ENCODE peak calls at places on chromosomes 6 and 20, in six cellular contexts. One of them, this sample, is unnamed.
A peak's percentile ranks its signal among the peaks of the same experiment; 100 is the strongest.

GRCh38 chr6:25477006-25477590 is 174.9 kb upstream of the SCGN start:
- DNase-seq in stimulated activated naive CD4-positive, alpha-beta T cell treated with Interleukin-2 at 50 U/mL for 16 hours: no peak
- DNase-seq in posterior cingulate gyrus: no peak
- DNase-seq in EL: peak; percentile 40
- DNase-seq in T-helper 17 cell: no peak
- DNase-seq in neuronal stem cell: no peak
- DNase-seq in this sample: peak; percentile 34

GRCh38 chr6:112485813-112486212 is 138.7 kb downstream of the RFPL4B start:
- DNase-seq in neuronal stem cell: no peak
- DNase-seq in posterior cingulate gyrus: no peak
- DNase-seq in T-helper 17 cell: no peak
- DNase-seq in EL: peak; percentile 28
- DNase-seq in stimulated activated naive CD4-positive, alpha-beta T cell treated with Interleukin-2 at 50 U/mL for 16 hours: no peak
- DNase-seq in this sample: peak; percentile 47

GRCh38 chr6:82057846-82058554 is 189.5 kb downstream of the IBTK start:
- DNase-seq in T-helper 17 cell: no peak
- DNase-seq in neuronal stem cell: no peak
- DNase-seq in EL: peak; percentile 62
- DNase-seq in posterior cingulate gyrus: no peak
- DNase-seq in stimulated activated naive CD4-positive, alpha-beta T cell treated with Interleukin-2 at 50 U/mL for 16 hours: no peak
- DNase-seq in this sample: no peak

GRCh38 chr6:19478992-19479391 is 358.2 kb upstream of the ID4 start:
- DNase-seq in neuronal stem cell: no peak
- DNase-seq in stimulated activated naive CD4-positive, alpha-beta T cell treated with Interleukin-2 at 50 U/mL for 16 hours: no peak
- DNase-seq in T-helper 17 cell: no peak
- DNase-seq in posterior cingulate gyrus: no peak
- DNase-seq in EL: peak; percentile 4
- DNase-seq in this sample: no peak

GRCh38 chr20:931401-931800 is 15.3 kb upstream of the ANGPT4 start:
- DNase-seq in T-helper 17 cell: no peak
- DNase-seq in EL: no peak
- DNase-seq in neuronal stem cell: no peak
- DNase-seq in stimulated activated naive CD4-positive, alpha-beta T cell treated with Interleukin-2 at 50 U/mL for 16 hours: no peak
- DNase-seq in posterior cingulate gyrus: no peak
- DNase-seq in this sample: no peak

GRCh38 chr6:5499644-5500306 is 238.5 kb downstream of the FARS2 start:
- DNase-seq in T-helper 17 cell: no peak
- DNase-seq in neuronal stem cell: no peak
- DNase-seq in EL: peak; percentile 67
- DNase-seq in stimulated activated naive CD4-positive, alpha-beta T cell treated with Interleukin-2 at 50 U/mL for 16 hours: no peak
- DNase-seq in posterior cingulate gyrus: no peak
- DNase-seq in this sample: peak; percentile 52

GRCh38 chr6:165817771-165818170 is 154.7 kb upstream of the PDE10A start:
- DNase-seq in stimulated activated naive CD4-positive, alpha-beta T cell treated with Interleukin-2 at 50 U/mL for 16 hours: no peak
- DNase-seq in neuronal stem cell: no peak
- DNase-seq in EL: no peak
- DNase-seq in posterior cingulate gyrus: no peak
- DNase-seq in T-helper 17 cell: no peak
- DNase-seq in this sample: no peak

GRCh38 chr20:50649587-50649986 is 41.8 kb downstream of the RIPOR3 start:
- DNase-seq in EL: no peak
- DNase-seq in neuronal stem cell: no peak
- DNase-seq in T-helper 17 cell: no peak
- DNase-seq in stimulated activated naive CD4-positive, alpha-beta T cell treated with Interleukin-2 at 50 U/mL for 16 hours: no peak
- DNase-seq in posterior cingulate gyrus: no peak
- DNase-seq in this sample: no peak

GRCh38 chr6:137915778-137916177 is 48.7 kb downstream of the TNFAIP3 start:
- DNase-seq in stimulated activated naive CD4-positive, alpha-beta T cell treated with Interleukin-2 at 50 U/mL for 16 hours: no peak
- DNase-seq in posterior cingulate gyrus: no peak
- DNase-seq in neuronal stem cell: no peak
- DNase-seq in EL: no peak
- DNase-seq in T-helper 17 cell: no peak
- DNase-seq in this sample: no peak